ENCODE peak calls at places on chromosomes 2 and 18, in five cellular contexts. Q is HepG2, O is kidney, M is PC-3, A is GM23248. E is an unnamed sample.

GRCh38 chr2:13091463-13091862 is 374.7 kb downstream of the TRIB2 start:
- DNase-seq in Q (no peak), O (no peak), M (no peak), A (peak), E (no peak)

GRCh38 chr18:35827275-35827929 is 145.1 kb upstream of the RMP24 start:
- DNase-seq in Q (no peak), O (no peak), M (peak), A (no peak), E (no peak)

GRCh38 chr2:11270891-11271290 is 73.5 kb downstream of the ROCK2 start:
- DNase-seq in Q (no peak), O (no peak), M (no peak), A (peak), E (no peak)

GRCh38 chr2:100682536-100682935 is 119.7 kb downstream of the PDCL3 start:
- DNase-seq in Q (no peak), O (no peak), M (no peak), A (no peak), E (no peak)

GRCh38 chr2:189669913-189670312 is 4.6 kb upstream of the ANKAR start:
- DNase-seq in Q (peak), O (no peak), M (no peak), A (no peak), E (no peak)

GRCh38 chr2:169828141-169828811 is 1.0 kb downstream of the UBR3 start:
- DNase-seq in Q (peak), O (no peak), M (peak), A (peak), E (peak)

GRCh38 chr18:50849448-50849847 is 29.5 kb upstream of the ME2 start:
- DNase-seq in Q (no peak), O (no peak), M (no peak), A (peak), E (no peak)

GRCh38 chr2:144493027-144493809 is 26.7 kb downstream of the ZEB2 start:
- DNase-seq in Q (no peak), O (no peak), M (no peak), A (no peak), E (no peak)

GRCh38 chr2:144648837-144649485 is 129.0 kb upstream of the ZEB2 start:
- DNase-seq in Q (no peak), O (no peak), M (no peak), A (no peak), E (peak)

GRCh38 chr2:101518470-101519172 is 43.7 kb upstream of the RFX8 start:
- DNase-seq in Q (peak), O (peak), M (peak), A (peak), E (peak)

GRCh38 chr18:22467760-22468553 is 50.2 kb upstream of the CTAGE1 start:
- DNase-seq in Q (no peak), O (no peak), M (peak), A (peak), E (no peak)

GRCh38 chr2:183543731-183544130 is 419.5 kb downstream of the NUP35 start:
- DNase-seq in Q (no peak), O (no peak), M (peak), A (no peak), E (peak)

GRCh38 chr18:74963820-74964446 is 245.0 kb downstream of the PTGR3 start:
- DNase-seq in Q (peak), O (no peak), M (peak), A (peak), E (peak)

GRCh38 chr2:220227272-220227920 is 600.0 kb downstream of the SLC4A3 start:
- DNase-seq in Q (no peak), O (no peak), M (peak), A (peak), E (no peak)

GRCh38 chr2:3738454-3738853 is 35.1 kb downstream of the DCDC2C start:
- DNase-seq in Q (peak), O (no peak), M (peak), A (peak), E (peak)

GRCh38 chr18:75154997-75155396 is 53.9 kb downstream of the PTGR3 start:
- DNase-seq in Q (no peak), O (no peak), M (no peak), A (no peak), E (no peak)

GRCh38 chr18:79819951-79820351 is 22.2 kb downstream of the KCNG2 start:
- DNase-seq in Q (no peak), O (no peak), M (no peak), A (no peak), E (no peak)

GRCh38 chr2:78757191-78757590 is 268.3 kb upstream of the REG3G start:
- DNase-seq in Q (no peak), O (no peak), M (no peak), A (no peak), E (no peak)

GRCh38 chr2:223735659-223736244 is 101.6 kb downstream of the AP1S3 start:
- DNase-seq in Q (no peak), O (no peak), M (peak), A (peak), E (no peak)

GRCh38 chr18:48948112-48949050 is 2.4 kb downstream of the SMAD7 start:
- DNase-seq in Q (peak), O (peak), M (peak), A (peak), E (peak)

GRCh38 chr2:156110890-156111289 is 221.6 kb downstream of the NR4A2 start:
- DNase-seq in Q (peak), O (no peak), M (peak), A (peak), E (peak)

GRCh38 chr2:160651416-160652200 is 158.0 kb upstream of the RBMS1 start:
- DNase-seq in Q (no peak), O (no peak), M (peak), A (peak), E (no peak)

GRCh38 chr2:71923887-71924533 is 223.7 kb downstream of the CYP26B1 start:
- DNase-seq in Q (peak), O (no peak), M (peak), A (peak), E (peak)

GRCh38 chr2:237774811-237775553 is 23.6 kb upstream of the RBM44 start:
- DNase-seq in Q (peak), O (no peak), M (peak), A (peak), E (peak)

GRCh38 chr18:27707201-27707600 is 469.7 kb downstream of the CDH2 start:
- DNase-seq in Q (no peak), O (no peak), M (peak), A (peak), E (no peak)

GRCh38 chr2:25252291-25253152 is 84.1 kb upstream of the POMC start:
- DNase-seq in Q (peak), O (peak), M (peak), A (peak), E (peak)

GRCh38 chr18:48488388-48488850 is 50.4 kb upstream of the CTIF start:
- DNase-seq in Q (peak), O (peak), M (peak), A (peak), E (no peak)

GRCh38 chr2:2523395-2524339 is 192.6 kb upstream of the MYT1L start:
- DNase-seq in Q (no peak), O (no peak), M (no peak), A (no peak), E (no peak)

GRCh38 chr2:25822190-25823117 is 55.8 kb downstream of the ASXL2 start:
- DNase-seq in Q (no peak), O (peak), M (no peak), A (peak), E (peak)

GRCh38 chr2:207513577-207514257 is 16.0 kb upstream of the CREB1 start:
- DNase-seq in Q (no peak), O (no peak), M (peak), A (peak), E (no peak)

GRCh38 chr2:42568431-42569115 is at the start of gene MTA3:
- DNase-seq in Q (peak), O (peak), M (peak), A (peak), E (peak)

GRCh38 chr2:72681016-72681995 is 144.5 kb downstream of the EXOC6B start:
- DNase-seq in Q (peak), O (no peak), M (no peak), A (peak), E (no peak)

GRCh38 chr2:191571163-191571769 is 106.7 kb upstream of the NABP1 start:
- DNase-seq in Q (no peak), O (no peak), M (peak), A (peak), E (peak)

GRCh38 chr18:35456181-35456850 is 41.4 kb downstream of the INO80C start:
- DNase-seq in Q (no peak), O (no peak), M (peak), A (no peak), E (no peak)

GRCh38 chr18:43692291-43692690 is 415.0 kb upstream of the SYT4 start:
- DNase-seq in Q (no peak), O (no peak), M (no peak), A (peak), E (no peak)

GRCh38 chr2:158723921-158724802 is 71.0 kb upstream of the DAPL1 start:
- DNase-seq in Q (peak), O (peak), M (peak), A (no peak), E (peak)

GRCh38 chr2:25707927-25708326 is 34.5 kb upstream of the DTNB start:
- DNase-seq in Q (peak), O (no peak), M (peak), A (no peak), E (no peak)

GRCh38 chr18:64258111-64258650 is 109.3 kb upstream of the LINC00305 start:
- DNase-seq in Q (no peak), O (no peak), M (no peak), A (no peak), E (no peak)

DNA sequence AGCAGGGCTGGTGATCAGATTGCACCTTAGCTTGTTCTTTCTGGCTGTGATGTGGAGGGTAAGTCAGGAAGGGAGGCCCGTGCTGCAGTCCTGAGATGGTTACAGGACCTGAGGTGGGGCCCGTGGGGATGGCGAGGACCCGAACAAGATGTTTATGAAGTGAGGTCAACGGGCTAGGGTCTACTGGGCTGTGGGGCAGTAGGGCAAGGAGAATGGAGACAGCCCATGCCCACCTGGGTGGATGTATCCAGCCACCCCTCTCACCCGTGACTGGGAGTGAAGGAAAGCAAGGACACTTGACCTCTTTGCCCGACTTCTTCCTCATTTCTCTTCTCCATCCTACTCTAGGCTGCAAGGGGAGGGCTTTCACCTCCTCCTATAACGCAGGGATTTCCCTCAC is 18.0 kb downstream of the PTMA start:
- DNase-seq in Q (no peak), O (no peak), M (no peak), A (no peak), E (no peak)
- H3K9ac ChIP-seq in Q (no peak), O (no peak), M (no peak), A (no peak), E (no peak)

DNA sequence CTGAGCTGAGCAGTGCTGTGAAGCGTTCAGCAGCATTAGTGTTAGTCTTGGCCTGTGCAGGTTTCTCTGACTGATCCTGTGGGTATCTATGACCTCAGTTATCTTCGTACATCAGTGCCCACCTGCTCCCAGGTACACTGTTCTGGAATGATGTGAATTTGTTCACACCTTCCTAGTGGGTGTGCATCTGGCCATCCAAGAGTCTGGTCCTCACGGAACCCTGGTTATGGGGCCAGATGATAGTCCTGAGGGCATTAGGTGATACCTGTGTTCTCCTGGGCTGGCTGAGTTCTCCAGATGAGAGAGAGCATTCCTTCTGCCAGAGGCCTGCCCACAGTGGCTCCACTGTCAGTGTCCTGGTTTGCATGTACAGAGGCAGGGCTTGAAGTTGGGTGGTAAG is 57.2 kb downstream of the INPP4A start:
- DNase-seq in Q (no peak), O (no peak), M (no peak), A (no peak), E (no peak)
- H3K9ac ChIP-seq in Q (no peak), O (no peak), M (no peak), A (no peak), E (no peak)

DNA sequence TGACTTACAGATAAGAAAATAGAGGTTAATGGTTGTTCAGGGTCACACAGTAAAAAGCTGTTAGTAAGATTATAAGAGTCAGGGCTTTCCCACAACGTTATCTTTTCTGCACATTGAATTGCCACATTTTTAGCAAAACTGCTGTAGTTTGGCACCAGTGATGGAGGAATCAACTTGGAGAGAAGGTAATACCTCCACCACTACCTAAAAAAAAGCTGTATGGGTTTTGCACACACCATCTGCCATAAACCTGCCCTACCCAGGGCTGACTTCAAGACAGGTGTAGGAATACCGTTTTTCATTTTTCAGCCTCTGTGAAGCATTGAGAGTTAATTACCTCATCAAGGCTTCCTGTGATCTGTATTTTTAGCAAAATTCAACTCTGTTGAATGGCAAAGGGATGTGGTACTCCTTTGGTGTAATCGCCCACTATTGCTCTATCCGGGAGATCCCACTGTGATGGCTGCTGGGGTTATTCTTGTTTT is 5.0 kb downstream of the SOWAHC start:
- DNase-seq in Q (no peak), O (no peak), M (no peak), A (no peak), E (no peak)
- H3K9ac ChIP-seq in Q (no peak), O (no peak), M (no peak), A (no peak), E (no peak)

GRCh38 chr2:178528647-178529046 is 48.4 kb downstream of the PLEKHA3 start:
- DNase-seq in Q (no peak), O (no peak), M (no peak), A (no peak), E (no peak)

GRCh38 chr2:178530625-178531142 is 50.4 kb downstream of the PLEKHA3 start:
- DNase-seq in Q (no peak), O (no peak), M (no peak), A (peak), E (no peak)

GRCh38 chr2:178531161-178531560 is 50.9 kb downstream of the PLEKHA3 start:
- DNase-seq in Q (no peak), O (no peak), M (no peak), A (no peak), E (no peak)

GRCh38 chr2:178529194-178529593 is 48.9 kb downstream of the PLEKHA3 start:
- DNase-seq in Q (no peak), O (no peak), M (no peak), A (peak), E (no peak)

DNA sequence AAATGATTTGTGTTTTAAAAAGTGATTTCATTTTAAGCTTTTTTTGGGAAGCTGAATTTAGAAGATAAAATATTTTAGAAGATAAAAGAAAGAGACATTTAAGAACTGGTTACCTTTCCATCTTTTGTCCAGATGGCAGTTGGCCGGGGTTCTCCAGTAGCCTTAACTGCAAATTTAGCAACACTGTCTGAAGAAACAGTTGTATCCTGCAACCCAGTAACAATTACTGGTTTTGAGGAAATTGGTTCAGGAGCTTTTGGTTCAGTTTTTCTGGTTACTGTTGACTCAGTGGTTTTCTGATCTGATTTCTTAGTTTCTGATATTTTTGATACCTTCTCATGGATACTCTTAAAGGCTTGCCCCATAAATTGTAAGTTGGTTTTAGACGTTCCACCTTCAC is 49.9 kb downstream of the PLEKHA3 start:
- DNase-seq in Q (no peak), O (no peak), M (no peak), A (no peak), E (no peak)
- H3K9ac ChIP-seq in Q (no peak), O (no peak), M (no peak), A (no peak), E (no peak)

GRCh38 chr2:84894758-84895520 is 10.5 kb upstream of the TMSB10 start:
- DNase-seq in Q (no peak), O (no peak), M (no peak), A (peak), E (no peak)
- H3K9ac ChIP-seq in Q (no peak), O (no peak), M (no peak), A (peak), E (no peak)

GRCh38 chr18:61865466-61866165 is 27.2 kb downstream of the RNF152 start:
- DNase-seq in Q (no peak), O (no peak), M (no peak), A (peak), E (peak)

GRCh38 chr18:61869631-61870030 is 23.2 kb downstream of the RNF152 start:
- DNase-seq in Q (no peak), O (no peak), M (no peak), A (no peak), E (no peak)

DNA sequence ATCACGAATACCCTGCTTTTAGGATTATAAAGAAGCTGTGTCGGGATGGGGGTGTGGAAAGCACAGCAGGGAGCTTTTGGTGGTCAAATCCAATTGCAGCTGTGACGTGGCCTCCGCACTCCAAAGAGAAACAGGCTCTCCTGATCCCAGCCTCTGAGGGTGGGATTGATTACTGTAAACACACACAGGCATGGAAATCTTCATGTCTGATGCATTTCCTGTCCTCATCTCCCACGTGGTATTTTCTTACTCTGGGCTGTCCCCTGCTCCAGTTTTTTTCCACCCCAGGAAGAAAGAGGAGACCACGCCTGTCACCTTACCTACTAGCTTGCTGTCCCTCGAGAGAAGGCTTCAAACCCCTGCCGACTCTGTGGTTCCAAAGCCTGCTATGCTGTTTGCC is 22.7 kb downstream of the RNF152 start:
- DNase-seq in Q (no peak), O (no peak), M (no peak), A (peak), E (no peak)
- H3K9ac ChIP-seq in Q (no peak), O (no peak), M (no peak), A (no peak), E (no peak)

GRCh38 chr2:128314348-128315121 is 4.1 kb downstream of the HS6ST1 start:
- DNase-seq in Q (no peak), O (peak), M (no peak), A (no peak), E (no peak)
- H3K9ac ChIP-seq in Q (peak), O (no peak), M (no peak), A (no peak), E (no peak)

DNA sequence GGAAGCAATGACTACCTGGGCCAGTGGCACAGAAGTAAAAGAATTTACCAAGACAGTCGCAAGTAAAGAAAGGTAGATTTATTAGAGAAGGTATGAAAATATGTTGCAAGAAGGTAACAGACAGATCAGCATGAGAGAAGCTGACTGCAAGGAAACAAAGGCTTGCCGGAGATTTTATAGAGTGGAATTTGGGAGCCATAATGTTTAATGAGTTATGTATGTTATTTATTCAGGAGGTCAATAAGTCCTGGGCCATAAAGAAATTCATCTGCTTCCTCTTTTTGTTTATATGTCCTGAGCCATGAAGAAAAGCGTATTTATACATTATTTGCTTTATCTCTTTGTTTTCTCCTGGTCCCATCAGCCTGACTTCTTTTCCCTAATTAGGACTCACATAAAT is 423.6 kb downstream of the PTH2R start:
- DNase-seq in Q (no peak), O (no peak), M (no peak), A (no peak), E (no peak)
- H3K9ac ChIP-seq in Q (no peak), O (no peak), M (no peak), A (no peak), E (no peak)